ENCODE peak calls at places on chromosomes 12 and 14, in eight cellular contexts. U, V, T, S, P, R, W and H are unnamed samples. For H3K4me1, the result is how much of the 10 kb centered on the place peaks cover.

GRCh38 chr12:78928200-78929074 is 63.9 kb downstream of the SYT1 start:
- DNase-seq in U (no peak), V (no peak), T (no peak), S (no peak), P (no peak), R (no peak), W (no peak), H (no peak)

GRCh38 chr14:50947446-50947845 is 3.2 kb upstream of the PYGL start:
- DNase-seq in U (no peak), V (no peak), T (no peak), S (no peak), P (no peak), R (no peak), W (no peak), H (no peak)

GRCh38 chr12:54300732-54301427 is at the start of gene NFE2:
- DNase-seq in U (peak), V (peak), T (peak), S (no peak), P (peak), R (no peak), W (no peak), H (peak)

GRCh38 chr12:120086801-120087621 is 29.5 kb downstream of the RAB35 start:
- DNase-seq in U (peak), V (peak), T (peak), S (peak), P (peak), R (peak), W (peak), H (peak)

GRCh38 chr12:71719647-71720370 is 33.9 kb downstream of the TMEM19 start:
- DNase-seq in U (no peak), V (no peak), T (no peak), S (no peak), P (no peak), R (no peak), W (no peak), H (no peak)

GRCh38 chr12:65522956-65523857 is 244.7 kb downstream of the MSRB3 start:
- DNase-seq in U (no peak), V (no peak), T (no peak), S (no peak), P (no peak), R (no peak), W (no peak), H (no peak)

GRCh38 chr14:69363055-69363454 is 35.0 kb downstream of the ERH start:
- DNase-seq in U (peak), V (no peak), T (no peak), S (no peak), P (peak), R (no peak), W (no peak), H (peak)

GRCh38 chr12:71599213-71599612 is 64.4 kb downstream of the ZFC3H1 start:
- DNase-seq in U (no peak), V (no peak), T (no peak), S (no peak), P (no peak), R (no peak), W (no peak), H (no peak)

GRCh38 chr12:94643585-94643984 is 6.8 kb downstream of the TMCC3 start:
- DNase-seq in U (no peak), V (no peak), T (no peak), S (no peak), P (no peak), R (no peak), W (no peak), H (no peak)

GRCh38 chr12:68483592-68484373 is 126.9 kb upstream of the RAP1B start:
- DNase-seq in U (no peak), V (no peak), T (no peak), S (no peak), P (no peak), R (no peak), W (no peak), H (no peak)

GRCh38 chr14:34857689-34858449 is 17.3 kb downstream of the BAZ1A start:
- DNase-seq in U (no peak), V (no peak), T (no peak), S (no peak), P (no peak), R (no peak), W (no peak), H (no peak)

GRCh38 chr14:74637184-74637562 is 25.1 kb upstream of the LTBP2 start:
- DNase-seq in U (peak), V (no peak), T (no peak), S (no peak), P (no peak), R (no peak), W (no peak), H (no peak)

GRCh38 chr14:100816950-100817901 is 8.7 kb upstream of the MEG3 start:
- DNase-seq in U (peak), V (no peak), T (no peak), S (no peak), P (no peak), R (no peak), W (no peak), H (peak)

GRCh38 chr12:2895511-2895910 is 4.8 kb downstream of the TULP3 start:
- DNase-seq in U (no peak), V (no peak), T (no peak), S (no peak), P (no peak), R (no peak), W (no peak), H (no peak)

GRCh38 chr12:112848972-112849371 is 57.4 kb downstream of the RPH3A start:
- DNase-seq in U (peak), V (no peak), T (no peak), S (no peak), P (no peak), R (no peak), W (no peak), H (no peak)

GRCh38 chr14:89504602-89505320 is 87.7 kb upstream of the FOXN3 start:
- DNase-seq in U (no peak), V (no peak), T (no peak), S (no peak), P (no peak), R (no peak), W (no peak), H (no peak)

GRCh38 chr14:23694085-23694975 is 58.2 kb downstream of the DHRS2 start:
- DNase-seq in U (peak), V (no peak), T (no peak), S (no peak), P (peak), R (peak), W (no peak), H (no peak)

GRCh38 chr12:69464433-69464832 is 5.8 kb upstream of the FRS2 start:
- DNase-seq in U (no peak), V (no peak), T (no peak), S (no peak), P (no peak), R (no peak), W (no peak), H (no peak)

GRCh38 chr12:32885831-32886230 is 10.7 kb downstream of the PKP2 start:
- DNase-seq in U (no peak), V (no peak), T (no peak), S (no peak), P (no peak), R (no peak), W (no peak), H (no peak)

GRCh38 chr14:87995500-87996275 is 2.7 kb upstream of the GALC start:
- DNase-seq in U (peak), V (no peak), T (no peak), S (no peak), P (peak), R (no peak), W (no peak), H (no peak)

GRCh38 chr12:127507336-127507735 is 759.6 kb upstream of the TMEM132C start:
- DNase-seq in U (no peak), V (no peak), T (no peak), S (no peak), P (no peak), R (no peak), W (no peak), H (no peak)

GRCh38 chr12:118103601-118104382 is at the start of gene VSIG10:
- DNase-seq in U (peak), V (peak), T (peak), S (peak), P (peak), R (peak), W (peak), H (peak)
- TF ChIP-seq CTCF in U (peak), V (no peak), T (no peak), S (no peak), P (no peak), R (no peak), W (no peak), H (no peak)

GRCh38 chr12:57089259-57090245 is 638 bp downstream of the NAB2 start:
- DNase-seq in U (peak), V (peak), T (peak), S (peak), P (peak), R (peak), W (peak), H (peak)
- H3K4me1 ChIP-seq in U (under half), V (under half), T (under half), S (half or more), P (under half), R (under half), W (under half), H (under half)

DNA sequence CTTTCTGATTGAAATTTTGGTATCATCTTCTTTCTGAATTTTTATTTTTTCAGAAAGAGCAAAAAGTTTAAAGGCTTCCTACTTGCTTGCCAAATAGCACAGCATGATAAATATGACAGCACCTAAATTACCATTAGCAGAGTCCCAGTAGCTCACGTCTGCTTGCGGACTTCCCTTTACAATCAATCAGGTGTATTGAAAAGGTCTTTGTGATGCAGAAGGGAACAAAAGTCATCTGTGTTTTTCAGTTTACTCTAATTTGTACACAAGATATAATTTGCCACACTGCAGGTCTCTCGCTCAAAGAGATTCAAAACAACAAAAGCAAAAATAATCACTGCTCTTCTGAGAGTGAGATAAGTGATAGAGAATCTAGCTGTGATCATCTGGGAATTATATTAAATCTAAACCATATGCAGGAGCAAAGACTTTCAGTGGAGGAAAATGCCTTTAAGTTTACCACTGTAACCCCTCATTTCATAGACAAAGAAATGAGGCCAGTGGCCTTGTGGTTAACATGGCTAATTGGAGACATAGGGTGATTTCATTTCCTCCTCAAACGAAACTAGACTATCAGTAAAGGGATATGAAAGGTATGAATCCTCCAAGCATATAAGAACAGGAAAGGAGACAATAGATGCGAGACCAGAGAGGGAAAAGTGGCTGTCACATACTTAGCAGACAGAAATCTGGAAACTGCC is 240.8 kb upstream of the TMPO start:
- DNase-seq in U (no peak), V (no peak), T (no peak), S (no peak), P (no peak), R (no peak), W (no peak), H (no peak)
- H3K4me3 ChIP-seq in U (no peak), V (no peak), T (no peak), S (no peak), P (no peak), R (no peak), W (no peak), H (no peak)

GRCh38 chr14:76968621-76969063 is 59.9 kb downstream of the IRF2BPL start:
- DNase-seq in U (peak), V (no peak), T (no peak), S (no peak), P (no peak), R (no peak), W (no peak), H (no peak)
- TF ChIP-seq CTCF in U (peak), V (no peak), T (no peak), S (no peak), P (no peak), R (no peak), W (no peak), H (no peak)

GRCh38 chr14:102776761-102777710 is at the start of gene TRAF3:
- DNase-seq in U (peak), V (peak), T (peak), S (peak), P (peak), R (peak), W (no peak), H (peak)
- H3K4me1 ChIP-seq in U (under half), V (under half), T (under half), S (under half), P (under half), R (under half), W (under half), H (under half)